ENCODE peak calls at places on chromosomes 12 and 14, in four cellular contexts. One of them, this sample, is unnamed.

GRCh38 chr14:55141812-55142211 is 12.8 kb downstream of the LGALS3 start:
- DNase-seq in H9: no peak
- DNase-seq in fibroblast of pulmonary artery: no peak
- DNase-seq in lower leg skin: no peak
- DNase-seq in this sample: no peak

GRCh38 chr14:77151245-77151644 is 9.7 kb upstream of the ZDHHC22 start:
- DNase-seq in H9: peak
- DNase-seq in fibroblast of pulmonary artery: peak
- DNase-seq in lower leg skin: no peak
- DNase-seq in this sample: peak

GRCh38 chr14:23640524-23641141 is 4.5 kb downstream of the DHRS2 start:
- DNase-seq in H9: peak
- DNase-seq in fibroblast of pulmonary artery: peak
- DNase-seq in lower leg skin: peak
- DNase-seq in this sample: peak

GRCh38 chr12:97465012-97465345 is 2.4 kb downstream of the RMST start:
- DNase-seq in H9: peak
- DNase-seq in fibroblast of pulmonary artery: no peak
- DNase-seq in lower leg skin: no peak
- DNase-seq in this sample: no peak

GRCh38 chr14:34174973-34175372 is 224.1 kb upstream of the EGLN3 start:
- DNase-seq in H9: no peak
- DNase-seq in fibroblast of pulmonary artery: no peak
- DNase-seq in lower leg skin: no peak
- DNase-seq in this sample: no peak

GRCh38 chr12:101407438-101408345 is at the start of gene ARL1:
- DNase-seq in H9: peak
- DNase-seq in fibroblast of pulmonary artery: peak
- DNase-seq in lower leg skin: peak
- DNase-seq in this sample: peak

GRCh38 chr14:34237098-34237497 is 224.9 kb downstream of the SPTSSA start:
- DNase-seq in H9: no peak
- DNase-seq in fibroblast of pulmonary artery: no peak
- DNase-seq in lower leg skin: no peak
- DNase-seq in this sample: no peak

GRCh38 chr14:63874223-63874622 is 21.4 kb downstream of the SYNE2 start:
- DNase-seq in H9: no peak
- DNase-seq in fibroblast of pulmonary artery: no peak
- DNase-seq in lower leg skin: no peak
- DNase-seq in this sample: no peak

GRCh38 chr14:101022916-101023435 is 119.5 kb upstream of the RTL1 start:
- DNase-seq in H9: no peak
- DNase-seq in fibroblast of pulmonary artery: no peak
- DNase-seq in lower leg skin: peak
- DNase-seq in this sample: no peak

GRCh38 chr12:2265461-2266167 is 212.8 kb downstream of the CACNA1C start:
- DNase-seq in H9: no peak
- DNase-seq in fibroblast of pulmonary artery: peak
- DNase-seq in lower leg skin: no peak
- DNase-seq in this sample: peak

GRCh38 chr12:4984971-4985370 is 58.7 kb upstream of the KCNA5 start:
- DNase-seq in H9: no peak
- DNase-seq in fibroblast of pulmonary artery: no peak
- DNase-seq in lower leg skin: peak
- DNase-seq in this sample: no peak

GRCh38 chr14:65277027-65277426 is 135.5 kb upstream of the FUT8 start:
- DNase-seq in H9: no peak
- DNase-seq in fibroblast of pulmonary artery: no peak
- DNase-seq in lower leg skin: no peak
- DNase-seq in this sample: peak

GRCh38 chr14:89617471-89618291 is 200.6 kb upstream of the FOXN3 start:
- DNase-seq in H9: no peak
- DNase-seq in fibroblast of pulmonary artery: peak
- DNase-seq in lower leg skin: peak
- DNase-seq in this sample: peak

GRCh38 chr12:116450406-116450910 is 108.7 kb upstream of the MAP1LC3B2 start:
- DNase-seq in H9: no peak
- DNase-seq in fibroblast of pulmonary artery: no peak
- DNase-seq in lower leg skin: no peak
- DNase-seq in this sample: no peak

GRCh38 chr14:103209054-103209453 is 85.8 kb downstream of the TNFAIP2 start:
- DNase-seq in H9: no peak
- DNase-seq in fibroblast of pulmonary artery: no peak
- DNase-seq in lower leg skin: no peak
- DNase-seq in this sample: no peak

GRCh38 chr14:77203611-77204456 is 22.2 kb downstream of the TMEM63C start:
- DNase-seq in H9: no peak
- DNase-seq in fibroblast of pulmonary artery: no peak
- DNase-seq in lower leg skin: no peak
- DNase-seq in this sample: no peak

GRCh38 chr12:71804505-71804904 is 35.1 kb upstream of the TBC1D15 start:
- DNase-seq in H9: peak
- DNase-seq in fibroblast of pulmonary artery: no peak
- DNase-seq in lower leg skin: no peak
- DNase-seq in this sample: no peak

GRCh38 chr14:44112774-44113460 is 394.2 kb downstream of the FSCB start:
- DNase-seq in H9: no peak
- DNase-seq in fibroblast of pulmonary artery: peak
- DNase-seq in lower leg skin: no peak
- DNase-seq in this sample: no peak

GRCh38 chr14:44109041-44109440 is 398.0 kb downstream of the FSCB start:
- DNase-seq in H9: no peak
- DNase-seq in fibroblast of pulmonary artery: no peak
- DNase-seq in lower leg skin: no peak
- DNase-seq in this sample: no peak

GRCh38 chr14:44113769-44114730 is 393.0 kb downstream of the FSCB start:
- DNase-seq in H9: no peak
- DNase-seq in fibroblast of pulmonary artery: no peak
- DNase-seq in lower leg skin: no peak
- DNase-seq in this sample: no peak

GRCh38 chr14:44107156-44107555 is 399.9 kb downstream of the FSCB start:
- DNase-seq in H9: no peak
- DNase-seq in fibroblast of pulmonary artery: no peak
- DNase-seq in lower leg skin: no peak
- DNase-seq in this sample: no peak

GRCh38 chr14:44108601-44109000 is 398.5 kb downstream of the FSCB start:
- DNase-seq in H9: no peak
- DNase-seq in fibroblast of pulmonary artery: peak
- DNase-seq in lower leg skin: no peak
- DNase-seq in this sample: no peak
- TF ChIP-seq CTCF in H9: no peak
- TF ChIP-seq CTCF in fibroblast of pulmonary artery: no peak
- TF ChIP-seq CTCF in lower leg skin: no peak
- TF ChIP-seq CTCF in this sample: no peak

DNA sequence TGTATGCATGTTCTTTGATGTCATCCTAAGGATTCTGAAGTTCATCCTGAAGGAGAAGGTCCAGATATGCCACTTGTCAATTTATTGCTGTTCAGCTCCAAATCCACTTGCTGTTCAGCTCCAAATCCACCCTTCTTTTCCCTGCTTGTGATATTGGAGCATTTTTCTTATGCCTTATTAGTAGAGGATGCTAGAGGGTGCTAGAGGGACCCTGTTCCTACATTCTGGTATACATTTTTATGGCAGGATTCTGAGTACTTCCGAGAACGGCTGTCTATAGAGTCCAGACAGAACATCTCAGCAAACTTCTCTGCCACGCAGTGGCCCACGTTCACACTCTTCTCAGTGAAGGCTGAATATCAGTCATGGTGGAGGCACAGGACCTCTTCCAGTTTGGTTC is 406.7 kb downstream of the NOVA1 start:
- DNase-seq in H9: no peak
- DNase-seq in fibroblast of pulmonary artery: peak
- DNase-seq in lower leg skin: no peak
- DNase-seq in this sample: peak
- TF ChIP-seq CTCF in H9: peak
- TF ChIP-seq CTCF in fibroblast of pulmonary artery: peak
- TF ChIP-seq CTCF in lower leg skin: no peak
- TF ChIP-seq CTCF in this sample: peak

DNA sequence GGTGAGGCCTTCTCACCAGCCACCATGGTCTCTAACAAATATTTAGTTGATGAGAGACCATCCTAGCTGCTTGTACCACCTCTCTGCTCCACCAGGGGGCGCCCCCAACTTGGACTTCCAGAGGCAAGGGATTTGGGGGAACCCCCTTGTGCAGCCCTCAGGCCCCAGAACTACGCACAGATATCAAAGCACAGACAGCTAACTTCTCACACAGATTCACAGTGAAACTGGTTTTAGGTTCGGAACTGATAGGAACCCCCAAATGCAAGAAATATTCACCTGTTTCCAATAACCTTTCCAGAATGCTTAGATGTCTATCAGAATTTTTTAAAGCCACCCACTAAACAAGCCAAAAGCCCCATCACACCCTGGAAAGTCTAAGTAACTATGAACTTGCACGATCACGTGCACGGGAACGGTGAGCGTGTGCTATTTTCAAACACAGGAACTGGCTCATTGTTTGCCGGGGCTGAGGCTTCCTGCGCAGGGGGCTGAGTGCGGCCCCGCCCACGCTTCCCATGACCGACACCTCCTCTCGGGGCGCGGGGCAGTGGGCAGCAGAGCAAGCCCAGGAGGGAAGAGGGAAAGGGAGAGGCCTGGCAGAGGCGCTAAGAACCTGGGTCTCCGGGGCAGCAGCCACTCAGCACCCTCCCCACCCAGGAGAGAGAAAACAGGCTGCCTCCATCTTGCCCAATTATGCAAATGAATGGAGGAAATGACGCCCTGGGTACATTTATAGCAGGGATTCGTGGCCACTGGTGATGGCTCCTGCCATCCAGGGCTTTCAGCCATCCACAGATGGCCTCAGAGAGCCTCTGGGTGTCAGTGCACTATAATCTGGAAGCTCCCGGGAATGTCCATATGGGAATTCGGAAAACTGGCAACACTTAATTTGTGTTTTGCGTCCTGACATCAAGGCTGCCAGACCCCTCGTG is 79.4 kb upstream of the GPR68 start:
- DNase-seq in H9: peak
- DNase-seq in fibroblast of pulmonary artery: peak
- DNase-seq in lower leg skin: peak
- DNase-seq in this sample: peak
- TF ChIP-seq CTCF in H9: peak
- TF ChIP-seq CTCF in fibroblast of pulmonary artery: peak
- TF ChIP-seq CTCF in lower leg skin: peak
- TF ChIP-seq CTCF in this sample: peak

GRCh38 chr12:124828264-124829007 is 35.2 kb downstream of the SCARB1 start:
- DNase-seq in H9: no peak
- DNase-seq in fibroblast of pulmonary artery: no peak
- DNase-seq in lower leg skin: no peak
- DNase-seq in this sample: no peak

GRCh38 chr12:124829008-124829707 is 34.5 kb downstream of the SCARB1 start:
- DNase-seq in H9: no peak
- DNase-seq in fibroblast of pulmonary artery: peak
- DNase-seq in lower leg skin: no peak
- DNase-seq in this sample: peak

GRCh38 chr12:124829708-124830304 is 33.9 kb downstream of the SCARB1 start:
- DNase-seq in H9: no peak
- DNase-seq in fibroblast of pulmonary artery: no peak
- DNase-seq in lower leg skin: no peak
- DNase-seq in this sample: no peak

GRCh38 chr12:124831590-124831989 is 32.1 kb downstream of the SCARB1 start:
- DNase-seq in H9: no peak
- DNase-seq in fibroblast of pulmonary artery: no peak
- DNase-seq in lower leg skin: no peak
- DNase-seq in this sample: no peak

DNA sequence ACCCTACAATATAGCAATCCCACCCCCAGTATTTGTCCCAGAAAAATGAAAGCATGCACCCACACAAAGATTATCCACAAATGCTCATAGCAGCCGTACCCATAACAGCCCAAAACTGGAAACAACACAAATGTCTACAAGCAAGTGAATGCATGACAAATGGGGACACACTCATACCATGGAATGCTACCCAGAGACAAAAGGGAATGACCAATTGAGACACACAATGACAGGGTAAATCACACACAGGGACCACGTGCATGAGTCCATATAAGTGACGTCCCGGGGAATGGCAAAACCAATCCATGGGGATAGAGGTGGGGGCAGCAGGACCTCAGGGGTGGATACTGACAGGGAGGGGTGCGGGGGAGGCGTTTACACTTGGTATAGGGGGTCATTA is 33.4 kb downstream of the SCARB1 start:
- DNase-seq in H9: no peak
- DNase-seq in fibroblast of pulmonary artery: no peak
- DNase-seq in lower leg skin: no peak
- DNase-seq in this sample: no peak
- TF ChIP-seq CTCF in H9: no peak
- TF ChIP-seq CTCF in fibroblast of pulmonary artery: no peak
- TF ChIP-seq CTCF in lower leg skin: no peak
- TF ChIP-seq CTCF in this sample: no peak

GRCh38 chr14:94307410-94307992 is 14.4 kb upstream of the SERPINA10 start:
- DNase-seq in H9: no peak
- DNase-seq in fibroblast of pulmonary artery: peak
- DNase-seq in lower leg skin: no peak
- DNase-seq in this sample: peak
- TF ChIP-seq CTCF in H9: peak
- TF ChIP-seq CTCF in fibroblast of pulmonary artery: peak
- TF ChIP-seq CTCF in lower leg skin: no peak
- TF ChIP-seq CTCF in this sample: peak

GRCh38 chr12:111274820-111275219 is 94.1 kb downstream of the PHETA1 start:
- DNase-seq in H9: no peak
- DNase-seq in fibroblast of pulmonary artery: no peak
- DNase-seq in lower leg skin: no peak
- DNase-seq in this sample: peak
- TF ChIP-seq CTCF in H9: peak
- TF ChIP-seq CTCF in fibroblast of pulmonary artery: peak
- TF ChIP-seq CTCF in lower leg skin: no peak
- TF ChIP-seq CTCF in this sample: peak

GRCh38 chr12:12747281-12747680 is 30.1 kb downstream of the CDKN1B start:
- DNase-seq in H9: no peak
- DNase-seq in fibroblast of pulmonary artery: peak
- DNase-seq in lower leg skin: no peak
- DNase-seq in this sample: no peak

GRCh38 chr12:12745576-12746211 is 28.5 kb downstream of the CDKN1B start:
- DNase-seq in H9: no peak
- DNase-seq in fibroblast of pulmonary artery: no peak
- DNase-seq in lower leg skin: no peak
- DNase-seq in this sample: no peak

GRCh38 chr12:12744556-12745305 is 27.6 kb downstream of the CDKN1B start:
- DNase-seq in H9: no peak
- DNase-seq in fibroblast of pulmonary artery: no peak
- DNase-seq in lower leg skin: no peak
- DNase-seq in this sample: no peak

GRCh38 chr12:12749433-12749832 is 32.3 kb downstream of the CDKN1B start:
- DNase-seq in H9: no peak
- DNase-seq in fibroblast of pulmonary artery: no peak
- DNase-seq in lower leg skin: no peak
- DNase-seq in this sample: peak

DNA sequence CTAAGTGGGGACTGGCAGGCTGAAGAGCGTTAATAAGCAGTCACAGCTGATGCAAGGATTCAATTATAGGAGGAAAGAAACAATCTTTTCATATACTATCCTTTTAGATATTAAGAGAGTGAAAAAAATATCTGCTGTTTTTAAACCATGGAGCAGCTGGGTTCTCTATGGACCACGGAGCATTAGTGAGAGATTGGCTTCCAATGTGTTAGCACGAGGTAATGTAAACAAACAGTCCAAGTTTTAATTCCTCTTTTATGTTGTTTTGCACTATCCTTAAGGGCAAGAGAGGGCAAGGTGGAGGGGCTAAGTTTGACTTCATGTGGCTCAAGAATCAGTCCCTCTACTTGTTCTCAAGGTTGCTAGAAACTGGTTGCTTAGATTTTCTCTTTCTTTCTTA is 30.9 kb downstream of the CDKN1B start:
- DNase-seq in H9: no peak
- DNase-seq in fibroblast of pulmonary artery: no peak
- DNase-seq in lower leg skin: no peak
- DNase-seq in this sample: no peak
- TF ChIP-seq CTCF in H9: no peak
- TF ChIP-seq CTCF in fibroblast of pulmonary artery: no peak
- TF ChIP-seq CTCF in lower leg skin: no peak
- TF ChIP-seq CTCF in this sample: no peak